ENCODE peak calls at places on chromosomes 13 and 19, in six cellular contexts. One of them, this sample, is unnamed.

GRCh38 chr19:23311551-23311950 is 61.4 kb upstream of the ZNF724 start:
- DNase-seq in LHCN-M2: no peak
- DNase-seq in H9: no peak
- DNase-seq in NCI-H1436: no peak
- DNase-seq in AG09309: no peak
- DNase-seq in effector CD4-positive, alpha-beta T cell: no peak
- DNase-seq in this sample: no peak

GRCh38 chr13:107712145-107712544 is 503.2 kb downstream of the LIG4 start:
- DNase-seq in LHCN-M2: no peak
- DNase-seq in H9: no peak
- DNase-seq in NCI-H1436: no peak
- DNase-seq in AG09309: no peak
- DNase-seq in effector CD4-positive, alpha-beta T cell: no peak
- DNase-seq in this sample: no peak

GRCh38 chr13:33284916-33285315 is 639 bp downstream of the STARD13 start:
- DNase-seq in LHCN-M2: no peak
- DNase-seq in H9: no peak
- DNase-seq in NCI-H1436: no peak
- DNase-seq in AG09309: no peak
- DNase-seq in effector CD4-positive, alpha-beta T cell: no peak
- DNase-seq in this sample: peak

GRCh38 chr13:37652596-37652995 is 54.0 kb upstream of the POSTN start:
- DNase-seq in LHCN-M2: no peak
- DNase-seq in H9: no peak
- DNase-seq in NCI-H1436: no peak
- DNase-seq in AG09309: no peak
- DNase-seq in effector CD4-positive, alpha-beta T cell: no peak
- DNase-seq in this sample: no peak

GRCh38 chr13:75514080-75515040 is 23.3 kb downstream of the COMMD6 start:
- DNase-seq in LHCN-M2: peak
- DNase-seq in H9: no peak
- DNase-seq in NCI-H1436: no peak
- DNase-seq in AG09309: peak
- DNase-seq in effector CD4-positive, alpha-beta T cell: no peak
- DNase-seq in this sample: peak

GRCh38 chr19:15317392-15318011 is 14.8 kb downstream of the BRD4 start:
- DNase-seq in LHCN-M2: peak
- DNase-seq in H9: no peak
- DNase-seq in NCI-H1436: no peak
- DNase-seq in AG09309: no peak
- DNase-seq in effector CD4-positive, alpha-beta T cell: no peak
- DNase-seq in this sample: peak

GRCh38 chr13:111022241-111022640 is 92.9 kb upstream of the ARHGEF7 start:
- DNase-seq in LHCN-M2: no peak
- DNase-seq in H9: no peak
- DNase-seq in NCI-H1436: no peak
- DNase-seq in AG09309: no peak
- DNase-seq in effector CD4-positive, alpha-beta T cell: no peak
- DNase-seq in this sample: no peak

GRCh38 chr13:90696254-90696653 is 651.2 kb upstream of the MIR17HG start:
- DNase-seq in LHCN-M2: peak
- DNase-seq in H9: no peak
- DNase-seq in NCI-H1436: no peak
- DNase-seq in AG09309: no peak
- DNase-seq in effector CD4-positive, alpha-beta T cell: no peak
- DNase-seq in this sample: peak

GRCh38 chr19:47094557-47095517 is 18.7 kb downstream of the ZC3H4 start:
- DNase-seq in LHCN-M2: no peak
- DNase-seq in H9: no peak
- DNase-seq in NCI-H1436: no peak
- DNase-seq in AG09309: no peak
- DNase-seq in effector CD4-positive, alpha-beta T cell: no peak
- DNase-seq in this sample: no peak

GRCh38 chr13:99722931-99723330 is 221.7 kb downstream of the TM9SF2 start:
- DNase-seq in LHCN-M2: no peak
- DNase-seq in H9: no peak
- DNase-seq in NCI-H1436: no peak
- DNase-seq in AG09309: no peak
- DNase-seq in effector CD4-positive, alpha-beta T cell: no peak
- DNase-seq in this sample: no peak

GRCh38 chr19:16820056-16820455 is 9.1 kb upstream of the SIN3B start:
- DNase-seq in LHCN-M2: no peak
- DNase-seq in H9: no peak
- DNase-seq in NCI-H1436: no peak
- DNase-seq in AG09309: no peak
- DNase-seq in effector CD4-positive, alpha-beta T cell: no peak
- DNase-seq in this sample: no peak

GRCh38 chr19:6100284-6100915 is 9.9 kb downstream of the RFX2 start:
- DNase-seq in LHCN-M2: no peak
- DNase-seq in H9: no peak
- DNase-seq in NCI-H1436: no peak
- DNase-seq in AG09309: no peak
- DNase-seq in effector CD4-positive, alpha-beta T cell: no peak
- DNase-seq in this sample: no peak

GRCh38 chr13:106530907-106531520 is 4.4 kb downstream of the EFNB2 start:
- DNase-seq in LHCN-M2: no peak
- DNase-seq in H9: no peak
- DNase-seq in NCI-H1436: no peak
- DNase-seq in AG09309: no peak
- DNase-seq in effector CD4-positive, alpha-beta T cell: no peak
- DNase-seq in this sample: no peak

GRCh38 chr13:74644239-74644638 is 510.0 kb upstream of the KLF12 start:
- DNase-seq in LHCN-M2: peak
- DNase-seq in H9: no peak
- DNase-seq in NCI-H1436: no peak
- DNase-seq in AG09309: no peak
- DNase-seq in effector CD4-positive, alpha-beta T cell: no peak
- DNase-seq in this sample: peak

GRCh38 chr19:19355606-19356139 is 35.0 kb downstream of the MAU2 start:
- DNase-seq in LHCN-M2: no peak
- DNase-seq in H9: no peak
- DNase-seq in NCI-H1436: no peak
- DNase-seq in AG09309: no peak
- DNase-seq in effector CD4-positive, alpha-beta T cell: no peak
- DNase-seq in this sample: no peak

GRCh38 chr13:114011226-114011625 is 37.4 kb upstream of the C13orf46 start:
- DNase-seq in LHCN-M2: no peak
- DNase-seq in H9: no peak
- DNase-seq in NCI-H1436: no peak
- DNase-seq in AG09309: no peak
- DNase-seq in effector CD4-positive, alpha-beta T cell: no peak
- DNase-seq in this sample: no peak

GRCh38 chr19:5492813-5493409 is 37.7 kb downstream of the ZNRF4 start:
- DNase-seq in LHCN-M2: no peak
- DNase-seq in H9: no peak
- DNase-seq in NCI-H1436: no peak
- DNase-seq in AG09309: no peak
- DNase-seq in effector CD4-positive, alpha-beta T cell: no peak
- DNase-seq in this sample: no peak

GRCh38 chr13:74550039-74550438 is 415.8 kb upstream of the KLF12 start:
- DNase-seq in LHCN-M2: peak
- DNase-seq in H9: no peak
- DNase-seq in NCI-H1436: no peak
- DNase-seq in AG09309: no peak
- DNase-seq in effector CD4-positive, alpha-beta T cell: no peak
- DNase-seq in this sample: peak

GRCh38 chr19:46224773-46225172 is 4.8 kb upstream of the IGFL1 start:
- DNase-seq in LHCN-M2: no peak
- DNase-seq in H9: no peak
- DNase-seq in NCI-H1436: no peak
- DNase-seq in AG09309: no peak
- DNase-seq in effector CD4-positive, alpha-beta T cell: no peak
- DNase-seq in this sample: no peak

GRCh38 chr13:102617697-102618350 is 21.0 kb downstream of the TPP2 start:
- DNase-seq in LHCN-M2: no peak
- DNase-seq in H9: no peak
- DNase-seq in NCI-H1436: no peak
- DNase-seq in AG09309: no peak
- DNase-seq in effector CD4-positive, alpha-beta T cell: no peak
- DNase-seq in this sample: no peak

GRCh38 chr13:36973621-36974268 is 25.4 kb downstream of the ALG5 start:
- DNase-seq in LHCN-M2: no peak
- DNase-seq in H9: no peak
- DNase-seq in NCI-H1436: no peak
- DNase-seq in AG09309: no peak
- DNase-seq in effector CD4-positive, alpha-beta T cell: no peak
- DNase-seq in this sample: no peak

GRCh38 chr13:99373436-99373835 is 66.2 kb upstream of the GPR183 start:
- DNase-seq in LHCN-M2: no peak
- DNase-seq in H9: no peak
- DNase-seq in NCI-H1436: no peak
- DNase-seq in AG09309: no peak
- DNase-seq in effector CD4-positive, alpha-beta T cell: no peak
- DNase-seq in this sample: no peak

GRCh38 chr13:97948041-97948440 is 5.4 kb upstream of the IPO5 start:
- DNase-seq in LHCN-M2: no peak
- DNase-seq in H9: no peak
- DNase-seq in NCI-H1436: no peak
- DNase-seq in AG09309: no peak
- DNase-seq in effector CD4-positive, alpha-beta T cell: no peak
- DNase-seq in this sample: no peak

GRCh38 chr13:112928958-112929777 is 39.8 kb upstream of the MCF2L start:
- DNase-seq in LHCN-M2: peak
- DNase-seq in H9: no peak
- DNase-seq in NCI-H1436: no peak
- DNase-seq in AG09309: no peak
- DNase-seq in effector CD4-positive, alpha-beta T cell: no peak
- DNase-seq in this sample: peak

GRCh38 chr13:20465218-20465879 is 60.3 kb downstream of the CRYL1 start:
- DNase-seq in LHCN-M2: peak
- DNase-seq in H9: no peak
- DNase-seq in NCI-H1436: no peak
- DNase-seq in AG09309: no peak
- DNase-seq in effector CD4-positive, alpha-beta T cell: no peak
- DNase-seq in this sample: peak

GRCh38 chr13:98033277-98034247 is 80.1 kb downstream of the IPO5 start:
- DNase-seq in LHCN-M2: peak
- DNase-seq in H9: no peak
- DNase-seq in NCI-H1436: no peak
- DNase-seq in AG09309: peak
- DNase-seq in effector CD4-positive, alpha-beta T cell: no peak
- DNase-seq in this sample: peak

GRCh38 chr19:38265213-38265861 is 964 bp downstream of the SPINT2 start:
- DNase-seq in LHCN-M2: no peak
- DNase-seq in H9: no peak
- DNase-seq in NCI-H1436: no peak
- DNase-seq in AG09309: no peak
- DNase-seq in effector CD4-positive, alpha-beta T cell: no peak
- DNase-seq in this sample: no peak

GRCh38 chr13:36519432-36519831 is 87.1 kb downstream of the CCNA1 start:
- DNase-seq in LHCN-M2: no peak
- DNase-seq in H9: no peak
- DNase-seq in NCI-H1436: no peak
- DNase-seq in AG09309: no peak
- DNase-seq in effector CD4-positive, alpha-beta T cell: no peak
- DNase-seq in this sample: no peak